ENCODE peak calls at places on chromosomes 11 and 22, in four cellular contexts. One of them, this sample, is unnamed.

GRCh38 chr11:133903056-133903455 is 53.7 kb downstream of the IGSF9B start:
- DNase-seq in WTC11: no peak
- DNase-seq in HepG2: no peak
- DNase-seq in K562: no peak
- DNase-seq in this sample: no peak

GRCh38 chr11:47060807-47061206 is 115.9 kb downstream of the ARFGAP2 start:
- DNase-seq in K562: no peak
- DNase-seq in WTC11: no peak
- DNase-seq in HepG2: no peak
- DNase-seq in this sample: no peak

GRCh38 chr22:31595271-31595670 is 66.7 kb downstream of the PISD start:
- DNase-seq in WTC11: no peak
- DNase-seq in K562: no peak
- DNase-seq in HepG2: no peak
- DNase-seq in this sample: no peak

GRCh38 chr11:61996933-61997332 is 29.5 kb upstream of the FTH1 start:
- DNase-seq in HepG2: peak; percentile 69
- DNase-seq in K562: no peak
- DNase-seq in WTC11: no peak
- DNase-seq in this sample: no peak

GRCh38 chr11:7683571-7683970 is 10.3 kb upstream of the CYB5R2 start:
- DNase-seq in HepG2: no peak
- DNase-seq in K562: no peak
- DNase-seq in WTC11: no peak
- DNase-seq in this sample: no peak

GRCh38 chr11:40292636-40293585 is 1166.5 kb downstream of the LRRC4C start:
- DNase-seq in K562: no peak
- DNase-seq in HepG2: no peak
- DNase-seq in WTC11: peak; percentile 22
- DNase-seq in this sample: peak; percentile 47

GRCh38 chr11:69400769-69401590 is 80.5 kb upstream of the LINC01488 start:
- DNase-seq in K562: no peak
- DNase-seq in WTC11: no peak
- DNase-seq in HepG2: no peak
- DNase-seq in this sample: no peak

GRCh38 chr22:19213496-19214473 is 35.2 kb upstream of the SLC25A1 start:
- DNase-seq in WTC11: no peak
- DNase-seq in K562: no peak
- DNase-seq in HepG2: no peak
- DNase-seq in this sample: no peak

GRCh38 chr11:117759305-117759704 is 37.7 kb downstream of the DSCAML1 start:
- DNase-seq in HepG2: no peak
- DNase-seq in WTC11: peak; percentile 29
- DNase-seq in K562: no peak
- DNase-seq in this sample: no peak

GRCh38 chr22:40512426-40513136 is 123.9 kb downstream of the MRTFA start:
- DNase-seq in HepG2: peak; percentile 55
- DNase-seq in K562: no peak
- DNase-seq in WTC11: no peak
- DNase-seq in this sample: no peak

GRCh38 chr11:63623513-63624140 is 9.4 kb upstream of the PLAAT3 start:
- DNase-seq in HepG2: no peak
- DNase-seq in K562: no peak
- DNase-seq in WTC11: no peak
- DNase-seq in this sample: no peak

GRCh38 chr11:71543866-71544265 is 4.4 kb upstream of the KRTAP5-9 start:
- DNase-seq in HepG2: no peak
- DNase-seq in K562: no peak
- DNase-seq in WTC11: no peak
- DNase-seq in this sample: no peak

GRCh38 chr11:114317738-114318137 is 21.5 kb downstream of the NNMT start:
- DNase-seq in HepG2: no peak
- DNase-seq in K562: no peak
- DNase-seq in WTC11: peak; percentile 65
- DNase-seq in this sample: peak; percentile 39

GRCh38 chr11:130652671-130653335 is 204.4 kb downstream of the ADAMTS15 start:
- DNase-seq in WTC11: no peak
- DNase-seq in HepG2: no peak
- DNase-seq in K562: no peak
- DNase-seq in this sample: no peak

GRCh38 chr11:59953463-59954218 is 10.2 kb upstream of the OOSP4A start:
- DNase-seq in K562: no peak
- DNase-seq in HepG2: no peak
- DNase-seq in WTC11: no peak
- DNase-seq in this sample: no peak

GRCh38 chr22:50708996-50709395 is 29.0 kb upstream of the ACR start:
- DNase-seq in HepG2: no peak
- DNase-seq in WTC11: no peak
- DNase-seq in K562: no peak
- DNase-seq in this sample: no peak

GRCh38 chr11:101127348-101127698 is 2.3 kb downstream of the PGR start:
- DNase-seq in HepG2: no peak
- DNase-seq in K562: peak; percentile 29
- DNase-seq in WTC11: peak; percentile 54
- DNase-seq in this sample: no peak

GRCh38 chr11:95641506-95641905 is 148.1 kb downstream of the FAM76B start:
- DNase-seq in HepG2: no peak
- DNase-seq in WTC11: no peak
- DNase-seq in K562: no peak
- DNase-seq in this sample: no peak

GRCh38 chr11:6219359-6219758 is 14.0 kb downstream of the C11orf42 start:
- DNase-seq in WTC11: no peak
- DNase-seq in HepG2: no peak
- DNase-seq in K562: no peak
- DNase-seq in this sample: no peak

GRCh38 chr11:43517518-43517917 is 158.8 kb downstream of the TTC17 start:
- DNase-seq in WTC11: no peak
- DNase-seq in K562: no peak
- DNase-seq in HepG2: no peak
- DNase-seq in this sample: no peak

GRCh38 chr22:34696557-34696956 is 369.4 kb upstream of the ISX start:
- DNase-seq in WTC11: no peak
- DNase-seq in K562: no peak
- DNase-seq in HepG2: no peak
- DNase-seq in this sample: no peak
- TF ChIP-seq FOXJ3 in WTC11: no peak
- TF ChIP-seq FOXJ3 in K562: no peak
- TF ChIP-seq FOXJ3 in HepG2: no peak
- TF ChIP-seq FOXJ3 in this sample: no peak

GRCh38 chr11:124108158-124108557 is 7.1 kb upstream of the VWA5A start:
- DNase-seq in HepG2: peak; percentile 3
- DNase-seq in WTC11: peak; percentile 20
- DNase-seq in K562: peak; percentile 40
- DNase-seq in this sample: no peak
- TF ChIP-seq CTCF in HepG2: peak; percentile 37
- TF ChIP-seq CTCF in WTC11: no peak
- TF ChIP-seq CTCF in K562: peak; percentile 55
- TF ChIP-seq CTCF in this sample: peak; percentile 38

GRCh38 chr11:11856638-11857037 is 14.9 kb downstream of the USP47 start:
- DNase-seq in HepG2: no peak
- DNase-seq in K562: no peak
- DNase-seq in WTC11: no peak
- DNase-seq in this sample: no peak
- TF ChIP-seq FOXJ3 in HepG2: no peak
- TF ChIP-seq FOXJ3 in K562: no peak
- TF ChIP-seq FOXJ3 in WTC11: no peak
- TF ChIP-seq FOXJ3 in this sample: no peak

DNA sequence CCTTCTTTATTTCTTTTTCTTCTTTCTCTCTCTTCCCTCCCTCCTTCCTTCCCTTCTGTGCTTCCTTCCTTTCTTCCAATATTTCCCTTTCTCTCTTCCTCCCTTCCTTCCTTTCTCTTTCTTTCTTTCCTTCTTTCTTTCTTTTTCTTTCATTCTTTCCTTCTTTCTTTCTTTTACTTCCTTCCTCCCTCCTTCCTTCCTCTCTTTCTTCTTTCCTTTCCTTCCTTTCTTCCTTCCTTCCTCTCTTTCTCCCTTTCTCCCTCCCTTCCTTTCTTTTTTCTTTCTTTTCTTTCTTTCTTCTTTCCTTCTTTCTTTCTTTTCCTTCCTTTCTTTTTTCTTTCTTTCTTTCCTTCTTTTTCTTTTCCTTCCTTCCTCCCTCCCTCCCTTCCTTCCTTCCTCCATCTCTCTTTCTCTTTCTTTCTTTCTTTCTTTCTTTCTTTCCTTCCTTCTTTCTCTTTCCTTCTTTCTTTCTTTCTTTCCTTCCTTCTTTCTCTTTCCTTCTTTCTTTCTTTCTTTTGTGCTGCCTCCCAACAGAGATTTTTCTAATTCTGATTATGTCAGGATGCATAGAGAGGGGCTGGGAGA is 1.0 kb downstream of the APOBEC3A start:
- DNase-seq in K562: no peak
- DNase-seq in WTC11: no peak
- DNase-seq in HepG2: no peak
- DNase-seq in this sample: no peak
- TF ChIP-seq CTCF in K562: no peak
- TF ChIP-seq CTCF in WTC11: no peak
- TF ChIP-seq CTCF in HepG2: no peak
- TF ChIP-seq CTCF in this sample: no peak

GRCh38 chr11:65574147-65574962 is 1.5 kb upstream of the EHBP1L1 start:
- DNase-seq in HepG2: peak; percentile 70
- DNase-seq in WTC11: peak; percentile 90
- DNase-seq in K562: peak; percentile 86
- DNase-seq in this sample: peak; percentile 98

GRCh38 chr11:65573391-65574146 is 1.2 kb downstream of the FAM89B start:
- DNase-seq in WTC11: no peak
- DNase-seq in K562: no peak
- DNase-seq in HepG2: no peak
- DNase-seq in this sample: no peak

GRCh38 chr11:65571940-65572339 is 398 bp upstream of the FAM89B start:
- DNase-seq in HepG2: no peak
- DNase-seq in WTC11: peak; percentile 65
- DNase-seq in K562: no peak
- DNase-seq in this sample: no peak

GRCh38 chr11:65571420-65571819 is 918 bp upstream of the FAM89B start:
- DNase-seq in K562: no peak
- DNase-seq in WTC11: no peak
- DNase-seq in HepG2: no peak
- DNase-seq in this sample: no peak

GRCh38 chr11:65572356-65573043 is at the start of gene FAM89B:
- DNase-seq in HepG2: no peak
- DNase-seq in K562: peak; percentile 67
- DNase-seq in WTC11: peak; percentile 87
- DNase-seq in this sample: peak; percentile 89
- TF ChIP-seq FOXJ3 in HepG2: no peak
- TF ChIP-seq FOXJ3 in K562: no peak
- TF ChIP-seq FOXJ3 in WTC11: no peak
- TF ChIP-seq FOXJ3 in this sample: no peak